ENCODE peak calls at places on chromosomes 4 and X, in five cellular contexts. H is stomach, N is fibroblast of lung, V is Calu3, S is GM23338. A is an unnamed sample.

GRCh38 chrX:13077168-13077567 is 32.7 kb upstream of the FAM9C start:
- DNase-seq in V (no peak), S (no peak), H (no peak), N (peak), A (no peak)

GRCh38 chr4:173088144-173088543 is 80.5 kb upstream of the GALNT7 start:
- DNase-seq in N (no peak), S (no peak), H (no peak), V (no peak), A (no peak)

GRCh38 chrX:110410598-110410997 is 52.0 kb downstream of the RTL9 start:
- DNase-seq in V (no peak), S (no peak), N (no peak), H (no peak), A (no peak)

GRCh38 chrX:125384843-125385242 is 65.2 kb downstream of the TEX13C start:
- DNase-seq in V (no peak), H (no peak), N (no peak), S (no peak), A (no peak)

GRCh38 chrX:49266536-49267445 is 2.3 kb upstream of the FOXP3 start:
- DNase-seq in V (no peak), H (no peak), S (no peak), N (no peak), A (no peak)

GRCh38 chr4:15805583-15806517 is 27.7 kb downstream of the CD38 start:
- DNase-seq in S (peak), N (peak), H (peak), V (peak), A (peak)

GRCh38 chr4:104631000-104631399 is 136.3 kb upstream of the CXXC4 start:
- DNase-seq in S (no peak), N (no peak), V (no peak), H (no peak), A (no peak)

GRCh38 chr4:100828986-100829685 is 311.3 kb upstream of the EMCN start:
- DNase-seq in H (no peak), N (peak), V (no peak), S (no peak), A (no peak)

GRCh38 chrX:120251471-120252011 is 929 bp downstream of the ZBTB33 start:
- DNase-seq in N (peak), H (peak), S (peak), V (peak), A (peak)

GRCh38 chrX:46444011-46444410 is 101.2 kb downstream of the ZNF674 start:
- DNase-seq in N (peak), H (no peak), V (peak), S (no peak), A (no peak)

GRCh38 chr4:168449740-168450442 is 30.4 kb downstream of the DDX60L start:
- DNase-seq in V (no peak), N (peak), S (no peak), H (no peak), A (no peak)

GRCh38 chr4:111847256-111848108 is 297.8 kb upstream of the FAM241A start:
- DNase-seq in V (no peak), N (no peak), H (no peak), S (peak), A (no peak)
- TF ChIP-seq CTCF in V (no peak), N (peak), H (no peak), S (peak), A (peak)

DNA sequence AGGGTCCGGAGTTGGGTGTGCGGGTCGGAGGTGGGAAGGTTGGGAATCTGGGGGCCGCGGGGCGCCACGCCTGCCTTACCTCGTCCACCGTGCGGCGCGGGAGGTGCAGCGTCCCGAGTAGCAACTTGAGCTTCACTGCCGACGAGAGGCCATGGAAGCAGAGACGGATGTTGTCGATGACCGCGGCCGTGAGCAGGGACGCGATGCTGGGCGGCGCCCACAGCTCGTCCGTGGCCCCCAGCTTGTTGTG is 178 bp downstream of the NELFA start:
- DNase-seq in V (no peak), S (peak), H (no peak), N (no peak), A (no peak)
- TF ChIP-seq CTCF in V (no peak), S (no peak), H (no peak), N (no peak), A (no peak)

DNA sequence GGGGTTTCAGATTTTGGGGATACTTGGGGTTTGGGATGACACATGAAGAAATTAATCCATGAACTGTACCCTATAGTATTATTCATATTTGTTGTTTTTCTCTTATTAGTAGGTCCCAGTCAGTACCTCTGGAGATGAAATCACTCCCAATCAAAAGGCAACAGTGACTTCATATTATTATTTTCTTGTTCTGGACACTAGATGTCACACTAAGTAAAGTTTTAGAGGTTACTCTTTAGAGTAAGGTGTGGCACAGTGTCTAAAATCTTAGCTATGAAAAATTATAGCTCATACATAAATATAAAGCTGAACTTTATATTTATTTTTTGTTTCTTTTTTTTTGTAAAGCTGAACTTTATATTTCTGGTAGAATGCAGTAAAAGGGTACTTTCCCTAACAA is 35.1 kb downstream of the FAM114A1 start:
- DNase-seq in V (no peak), N (no peak), H (no peak), S (peak), A (no peak)
- TF ChIP-seq CTCF in V (peak), N (no peak), H (peak), S (no peak), A (peak)

GRCh38 chrX:131741103-131741581 is 197.3 kb downstream of the OR13H1 start:
- DNase-seq in N (peak), V (no peak), S (no peak), H (peak), A (no peak)
- TF ChIP-seq CTCF in N (no peak), V (no peak), S (no peak), H (peak), A (no peak)

GRCh38 chrX:77910108-77910840 is at the start of gene ATP7A:
- DNase-seq in H (peak), N (peak), V (peak), S (peak), A (peak)
- TF ChIP-seq CTCF in H (peak), N (peak), V (peak), S (peak), A (peak)

GRCh38 chrX:117510453-117510852 is 606.2 kb downstream of the KLHL13 start:
- DNase-seq in H (no peak), S (peak), N (no peak), V (no peak), A (no peak)
- TF ChIP-seq CTCF in H (no peak), S (peak), N (no peak), V (no peak), A (peak)

DNA sequence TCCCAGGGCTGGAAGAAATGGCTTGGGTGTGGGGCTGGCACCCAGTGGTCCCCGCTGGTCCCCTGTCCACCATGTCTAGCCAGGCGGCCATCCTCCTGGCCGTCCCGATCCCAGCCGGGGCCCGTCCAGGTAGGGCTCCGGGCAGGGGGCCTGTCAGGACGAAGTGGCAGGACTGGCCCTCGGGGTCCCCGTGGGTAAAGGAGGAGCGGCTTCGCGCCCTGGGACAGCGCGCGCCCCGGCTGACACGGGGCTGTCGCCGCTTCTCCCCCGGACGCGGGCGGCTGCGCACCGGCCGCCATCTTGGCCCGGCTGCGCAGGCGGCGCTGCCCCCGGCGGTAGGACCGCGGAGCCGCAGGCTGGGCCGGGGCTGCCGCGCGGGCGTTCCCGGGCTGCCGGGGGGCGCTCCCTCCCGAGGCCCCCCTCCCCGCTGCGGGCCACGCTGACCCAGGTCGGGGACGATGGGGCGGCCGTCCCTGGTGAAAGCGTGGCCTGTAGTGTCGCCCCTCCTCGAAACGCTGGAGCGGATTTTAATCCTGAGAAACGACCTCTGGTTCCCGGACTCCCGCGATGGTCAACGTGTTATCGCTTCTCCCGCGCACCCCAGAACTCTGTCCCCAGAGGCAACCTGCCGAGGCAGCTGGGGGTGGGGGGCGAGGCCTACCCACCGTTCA is 60.4 kb upstream of the BCOR start:
- DNase-seq in N (no peak), V (peak), S (peak), H (no peak), A (peak)
- TF ChIP-seq CTCF in N (no peak), V (peak), S (peak), H (no peak), A (peak)

GRCh38 chr4:129167640-129168260 is 71.8 kb downstream of the C4orf33 start:
- DNase-seq in N (no peak), S (peak), H (no peak), V (no peak), A (no peak)
- TF ChIP-seq CTCF in N (peak), S (peak), H (peak), V (no peak), A (peak)

DNA sequence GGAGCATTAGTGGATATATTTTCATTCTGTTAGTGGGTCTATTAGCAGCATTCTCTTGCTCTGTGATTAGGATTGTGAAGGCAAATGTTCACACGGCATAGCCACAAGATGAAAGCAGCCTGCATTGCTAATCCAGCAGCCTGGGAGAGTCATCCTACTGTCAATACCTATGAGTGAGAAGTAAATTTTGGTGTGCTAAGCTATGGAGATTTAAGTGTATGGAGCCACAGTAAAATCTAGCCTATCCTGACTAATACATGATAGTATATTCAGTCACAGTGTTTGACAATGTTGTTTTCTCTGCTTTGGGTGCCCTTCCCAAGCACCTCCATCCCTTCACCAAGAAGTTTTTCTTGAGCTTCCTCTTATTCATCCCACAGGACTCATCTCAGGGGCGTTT is 47.2 kb upstream of the TMPRSS11F start:
- DNase-seq in N (no peak), S (no peak), V (no peak), H (no peak), A (no peak)
- TF ChIP-seq CTCF in N (no peak), S (no peak), V (no peak), H (no peak), A (no peak)

GRCh38 chr4:96677499-96677898 is 837.6 kb downstream of the PDHA2 start:
- DNase-seq in V (no peak), N (peak), S (no peak), H (no peak), A (no peak)
- TF ChIP-seq CTCF in V (no peak), N (no peak), S (no peak), H (no peak), A (no peak)